ENCODE peak calls at places on chromosomes 16 and 17, in eight cellular contexts. W, T, E, X, L, R, D and Z are unnamed samples.

GRCh38 chr17:43745541-43745940 is 13.1 kb downstream of the SOST start:
- DNase-seq in W (no peak), T (no peak), E (no peak), X (no peak), L (no peak), R (no peak), D (no peak), Z (no peak)

GRCh38 chr17:27760069-27760885 is 40.1 kb downstream of the NOS2 start:
- DNase-seq in W (peak; percentile 87), T (peak; percentile 97), E (peak; percentile 76), X (peak; percentile 77), L (peak; percentile 86), R (peak; percentile 7), D (peak; percentile 24), Z (peak; percentile 89)

GRCh38 chr17:31900877-31901276 is 631 bp downstream of the UTP6 start:
- DNase-seq in W (no peak), T (no peak), E (no peak), X (peak; percentile 29), L (no peak), R (peak; percentile 26), D (no peak), Z (no peak)

GRCh38 chr17:51445934-51446333 is 185.6 kb downstream of the UTP18 start:
- DNase-seq in W (no peak), T (peak; percentile 21), E (no peak), X (no peak), L (no peak), R (no peak), D (no peak), Z (no peak)

GRCh38 chr16:69620564-69620963 is 54.8 kb downstream of the NFAT5 start:
- DNase-seq in W (no peak), T (no peak), E (no peak), X (no peak), L (no peak), R (no peak), D (no peak), Z (no peak)

GRCh38 chr17:27635275-27635823 is 4.4 kb downstream of the LGALS9 start:
- DNase-seq in W (no peak), T (no peak), E (no peak), X (no peak), L (no peak), R (no peak), D (no peak), Z (no peak)

GRCh38 chr17:58358408-58359172 is 6.6 kb upstream of the SUPT4H1 start:
- DNase-seq in W (no peak), T (no peak), E (no peak), X (no peak), L (no peak), R (no peak), D (no peak), Z (no peak)

GRCh38 chr16:73063284-73063733 is 15.4 kb upstream of the ZFHX3 start:
- DNase-seq in W (peak; percentile 50), T (peak; percentile 65), E (no peak), X (no peak), L (no peak), R (peak; percentile 1), D (no peak), Z (no peak)

GRCh38 chr17:74843352-74843627 is 16.4 kb downstream of the GRIN2C start:
- DNase-seq in W (no peak), T (peak; percentile 63), E (no peak), X (no peak), L (no peak), R (no peak), D (no peak), Z (no peak)

GRCh38 chr17:32503251-32504165 is 16.7 kb downstream of the CDK5R1 start:
- DNase-seq in W (no peak), T (no peak), E (no peak), X (no peak), L (peak; percentile 53), R (peak; percentile 22), D (no peak), Z (no peak)

GRCh38 chr16:65684230-65684629 is 562.4 kb upstream of the CDH11 start:
- DNase-seq in W (no peak), T (no peak), E (no peak), X (no peak), L (no peak), R (no peak), D (no peak), Z (no peak)

GRCh38 chr16:47732806-47733150 is 271.6 kb downstream of the PHKB start:
- DNase-seq in W (peak; percentile 45), T (peak; percentile 69), E (no peak), X (no peak), L (no peak), R (peak; percentile 98), D (peak; percentile 10), Z (no peak)

GRCh38 chr17:62719586-62719985 is 88.5 kb downstream of the MARCHF10 start:
- DNase-seq in W (no peak), T (no peak), E (no peak), X (no peak), L (no peak), R (no peak), D (no peak), Z (no peak)

GRCh38 chr17:62718420-62718819 is 89.7 kb downstream of the MARCHF10 start:
- DNase-seq in W (peak; percentile 21), T (peak; percentile 36), E (no peak), X (no peak), L (no peak), R (peak; percentile 86), D (no peak), Z (no peak)

GRCh38 chr17:62722625-62723024 is 85.5 kb downstream of the MARCHF10 start:
- DNase-seq in W (no peak), T (no peak), E (no peak), X (no peak), L (no peak), R (no peak), D (no peak), Z (no peak)

GRCh38 chr17:62717589-62718342 is 90.3 kb downstream of the MRC2 start:
- DNase-seq in W (peak; percentile 18), T (peak; percentile 46), E (no peak), X (no peak), L (no peak), R (no peak), D (no peak), Z (no peak)

GRCh38 chr17:62720126-62720850 is 87.8 kb downstream of the MARCHF10 start:
- DNase-seq in W (peak; percentile 44), T (peak; percentile 67), E (no peak), X (no peak), L (no peak), R (peak; percentile 42), D (no peak), Z (no peak)
- TF ChIP-seq CTCF in W (peak; percentile 62), T (peak; percentile 73), E (peak; percentile 6), X (peak; percentile 30), L (peak; percentile 40), R (no peak), D (peak; percentile 75), Z (peak; percentile 36)

DNA sequence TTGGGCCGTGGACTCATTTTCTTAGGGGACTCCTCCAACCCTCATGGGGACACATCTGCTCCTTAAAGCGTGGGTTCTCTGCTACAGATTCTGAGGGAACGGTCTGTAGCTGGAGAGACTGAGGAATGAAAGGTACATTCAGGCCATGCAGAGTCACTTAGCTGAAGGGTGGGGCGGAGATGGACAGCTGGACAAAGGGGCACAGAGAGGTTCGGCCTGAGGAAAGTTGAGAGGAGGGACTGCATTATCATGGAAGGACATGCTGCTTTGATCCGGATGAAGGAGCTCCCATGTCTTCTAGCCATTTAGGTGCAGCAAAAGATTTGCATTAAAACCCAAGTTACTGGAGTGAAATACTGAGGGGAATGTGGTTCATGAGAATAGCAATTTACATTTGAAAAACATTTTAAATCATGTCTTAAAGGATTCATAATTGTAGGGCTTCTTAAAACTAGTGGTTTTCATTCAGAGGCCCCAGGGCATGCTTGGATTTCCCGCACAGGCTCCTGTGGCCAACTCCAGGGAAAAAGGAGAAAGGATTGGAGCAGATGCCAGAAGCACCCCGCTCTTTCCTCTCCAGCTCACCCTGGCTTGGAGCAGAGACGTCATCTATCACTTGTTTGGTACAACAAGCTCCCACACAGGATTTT is 54.2 kb downstream of the CDRT4 start:
- DNase-seq in W (no peak), T (no peak), E (no peak), X (no peak), L (no peak), R (no peak), D (no peak), Z (no peak)
- TF ChIP-seq CTCF in W (no peak), T (no peak), E (no peak), X (no peak), L (no peak), R (no peak), D (no peak), Z (no peak)

GRCh38 chr17:81860756-81861568 is 627 bp upstream of the P4HB start:
- DNase-seq in W (peak; percentile 100), T (peak; percentile 100), E (peak; percentile 100), X (peak; percentile 100), L (peak; percentile 99), R (peak; percentile 100), D (peak; percentile 100), Z (peak; percentile 98)
- TF ChIP-seq CTCF in W (no peak), T (no peak), E (peak; percentile 16), X (no peak), L (peak; percentile 25), R (no peak), D (no peak), Z (no peak)

GRCh38 chr16:84907046-84907445 is 87.3 kb downstream of the CRISPLD2 start:
- DNase-seq in W (no peak), T (no peak), E (no peak), X (no peak), L (no peak), R (no peak), D (no peak), Z (no peak)
- TF ChIP-seq CTCF in W (no peak), T (no peak), E (no peak), X (no peak), L (no peak), R (no peak), D (no peak), Z (no peak)